ENCODE peak calls at places on chromosomes 13 and 19, in five cellular contexts. One of them, this sample, is unnamed.

GRCh38 chr13:72931311-72931710 is 127.5 kb upstream of the KLF5 start:
- DNase-seq in fibroblast of mammary gland: no peak
- DNase-seq in hypothalamus: no peak
- DNase-seq in central memory CD4-positive, alpha-beta T cell: no peak
- DNase-seq in bronchial epithelial cell: peak; percentile 5
- DNase-seq in this sample: no peak

GRCh38 chr13:35892837-35893814 is 238.1 kb downstream of the DCLK1 start:
- DNase-seq in fibroblast of mammary gland: no peak
- DNase-seq in hypothalamus: no peak
- DNase-seq in central memory CD4-positive, alpha-beta T cell: no peak
- DNase-seq in bronchial epithelial cell: no peak
- DNase-seq in this sample: no peak

GRCh38 chr13:71033026-71033425 is 834.0 kb downstream of the DACH1 start:
- DNase-seq in fibroblast of mammary gland: no peak
- DNase-seq in hypothalamus: no peak
- DNase-seq in central memory CD4-positive, alpha-beta T cell: no peak
- DNase-seq in bronchial epithelial cell: no peak
- DNase-seq in this sample: no peak

GRCh38 chr19:55253842-55254624 is 4.8 kb downstream of the PPP6R1 start:
- DNase-seq in fibroblast of mammary gland: no peak
- DNase-seq in hypothalamus: no peak
- DNase-seq in central memory CD4-positive, alpha-beta T cell: peak; percentile 79
- DNase-seq in bronchial epithelial cell: no peak
- DNase-seq in this sample: no peak

GRCh38 chr13:110698689-110699088 is 7.2 kb downstream of the CARS2 start:
- DNase-seq in fibroblast of mammary gland: no peak
- DNase-seq in hypothalamus: no peak
- DNase-seq in central memory CD4-positive, alpha-beta T cell: no peak
- DNase-seq in bronchial epithelial cell: no peak
- DNase-seq in this sample: no peak

GRCh38 chr19:51122112-51122981 is 2.4 kb upstream of the SIGLEC9 start:
- DNase-seq in fibroblast of mammary gland: peak; percentile 37
- DNase-seq in hypothalamus: no peak
- DNase-seq in central memory CD4-positive, alpha-beta T cell: no peak
- DNase-seq in bronchial epithelial cell: peak; percentile 12
- DNase-seq in this sample: peak; percentile 18

GRCh38 chr19:5191091-5191490 is 149.5 kb downstream of the PTPRS start:
- DNase-seq in fibroblast of mammary gland: no peak
- DNase-seq in hypothalamus: no peak
- DNase-seq in central memory CD4-positive, alpha-beta T cell: no peak
- DNase-seq in bronchial epithelial cell: no peak
- DNase-seq in this sample: peak; percentile 79

GRCh38 chr19:49243726-49244125 is 81.3 kb downstream of the SLC6A16 start:
- DNase-seq in fibroblast of mammary gland: no peak
- DNase-seq in hypothalamus: no peak
- DNase-seq in central memory CD4-positive, alpha-beta T cell: no peak
- DNase-seq in bronchial epithelial cell: no peak
- DNase-seq in this sample: no peak

GRCh38 chr19:18117692-18118378 is 20.3 kb downstream of the MAST3 start:
- DNase-seq in fibroblast of mammary gland: peak; percentile 70
- DNase-seq in hypothalamus: peak; percentile 89
- DNase-seq in central memory CD4-positive, alpha-beta T cell: peak; percentile 95
- DNase-seq in bronchial epithelial cell: peak; percentile 13
- DNase-seq in this sample: peak; percentile 63

GRCh38 chr19:38693380-38694223 is 46.2 kb downstream of the ACTN4 start:
- DNase-seq in fibroblast of mammary gland: peak; percentile 73
- DNase-seq in hypothalamus: peak; percentile 68
- DNase-seq in central memory CD4-positive, alpha-beta T cell: peak; percentile 60
- DNase-seq in bronchial epithelial cell: peak; percentile 84
- DNase-seq in this sample: peak; percentile 99

GRCh38 chr19:29871143-29871542 is 59.4 kb downstream of the CCNE1 start:
- DNase-seq in fibroblast of mammary gland: no peak
- DNase-seq in hypothalamus: no peak
- DNase-seq in central memory CD4-positive, alpha-beta T cell: no peak
- DNase-seq in bronchial epithelial cell: no peak
- DNase-seq in this sample: no peak

GRCh38 chr13:45108716-45109706 is 11.3 kb upstream of the GTF2F2 start:
- DNase-seq in fibroblast of mammary gland: peak; percentile 71
- DNase-seq in hypothalamus: no peak
- DNase-seq in central memory CD4-positive, alpha-beta T cell: no peak
- DNase-seq in bronchial epithelial cell: no peak
- DNase-seq in this sample: peak; percentile 54

GRCh38 chr19:52270266-52270885 is 989 bp downstream of the ZNF766 start:
- DNase-seq in fibroblast of mammary gland: peak; percentile 28
- DNase-seq in hypothalamus: peak; percentile 2
- DNase-seq in central memory CD4-positive, alpha-beta T cell: no peak
- DNase-seq in bronchial epithelial cell: peak; percentile 1
- DNase-seq in this sample: peak; percentile 20

GRCh38 chr13:28438598-28439334 is 56.2 kb downstream of the FLT1 start:
- DNase-seq in fibroblast of mammary gland: no peak
- DNase-seq in hypothalamus: no peak
- DNase-seq in central memory CD4-positive, alpha-beta T cell: no peak
- DNase-seq in bronchial epithelial cell: no peak
- DNase-seq in this sample: no peak

GRCh38 chr19:6066661-6067646 is 43.3 kb downstream of the RFX2 start:
- DNase-seq in fibroblast of mammary gland: peak; percentile 88
- DNase-seq in hypothalamus: peak; percentile 75
- DNase-seq in central memory CD4-positive, alpha-beta T cell: peak; percentile 54
- DNase-seq in bronchial epithelial cell: peak; percentile 88
- DNase-seq in this sample: peak; percentile 92

GRCh38 chr13:96858133-96858826 is 136.0 kb downstream of the OXGR1 start:
- DNase-seq in fibroblast of mammary gland: no peak
- DNase-seq in hypothalamus: no peak
- DNase-seq in central memory CD4-positive, alpha-beta T cell: no peak
- DNase-seq in bronchial epithelial cell: no peak
- DNase-seq in this sample: no peak

GRCh38 chr13:23901365-23901764 is 4.1 kb upstream of the C1QTNF9B start:
- DNase-seq in fibroblast of mammary gland: peak; percentile 11
- DNase-seq in hypothalamus: no peak
- DNase-seq in central memory CD4-positive, alpha-beta T cell: no peak
- DNase-seq in bronchial epithelial cell: peak; percentile 70
- DNase-seq in this sample: no peak

GRCh38 chr13:75685239-75685697 is 49.1 kb downstream of the LMO7 start:
- DNase-seq in fibroblast of mammary gland: peak; percentile 85
- DNase-seq in hypothalamus: no peak
- DNase-seq in central memory CD4-positive, alpha-beta T cell: no peak
- DNase-seq in bronchial epithelial cell: peak; percentile 93
- DNase-seq in this sample: peak; percentile 96

GRCh38 chr13:106467406-106468122 is 67.9 kb downstream of the EFNB2 start:
- DNase-seq in fibroblast of mammary gland: no peak
- DNase-seq in hypothalamus: no peak
- DNase-seq in central memory CD4-positive, alpha-beta T cell: no peak
- DNase-seq in bronchial epithelial cell: no peak
- DNase-seq in this sample: no peak

GRCh38 chr19:53772943-53773342 is 51.2 kb downstream of the NLRP12 start:
- DNase-seq in fibroblast of mammary gland: peak; percentile 62
- DNase-seq in hypothalamus: no peak
- DNase-seq in central memory CD4-positive, alpha-beta T cell: peak; percentile 17
- DNase-seq in bronchial epithelial cell: peak; percentile 48
- DNase-seq in this sample: peak; percentile 59

GRCh38 chr19:55591555-55591954 is 7.8 kb downstream of the FIZ1 start:
- DNase-seq in fibroblast of mammary gland: no peak
- DNase-seq in hypothalamus: no peak
- DNase-seq in central memory CD4-positive, alpha-beta T cell: no peak
- DNase-seq in bronchial epithelial cell: no peak
- DNase-seq in this sample: no peak

GRCh38 chr19:3176715-3177501 is 1.7 kb upstream of the S1PR4 start:
- DNase-seq in fibroblast of mammary gland: peak; percentile 65
- DNase-seq in hypothalamus: no peak
- DNase-seq in central memory CD4-positive, alpha-beta T cell: peak; percentile 65
- DNase-seq in bronchial epithelial cell: peak; percentile 92
- DNase-seq in this sample: peak; percentile 74

GRCh38 chr13:36131215-36131930 is at the start of gene DCLK1:
- DNase-seq in fibroblast of mammary gland: peak; percentile 69
- DNase-seq in hypothalamus: peak; percentile 46
- DNase-seq in central memory CD4-positive, alpha-beta T cell: no peak
- DNase-seq in bronchial epithelial cell: no peak
- DNase-seq in this sample: no peak

GRCh38 chr13:48828962-48829405 is 146.7 kb upstream of the FNDC3A start:
- DNase-seq in fibroblast of mammary gland: peak; percentile 28
- DNase-seq in hypothalamus: no peak
- DNase-seq in central memory CD4-positive, alpha-beta T cell: no peak
- DNase-seq in bronchial epithelial cell: peak; percentile 63
- DNase-seq in this sample: peak; percentile 47

GRCh38 chr13:43767351-43767901 is 19.3 kb downstream of the ENOX1 start:
- DNase-seq in fibroblast of mammary gland: peak; percentile 63
- DNase-seq in hypothalamus: peak; percentile 35
- DNase-seq in central memory CD4-positive, alpha-beta T cell: no peak
- DNase-seq in bronchial epithelial cell: no peak
- DNase-seq in this sample: peak; percentile 6

GRCh38 chr13:60788156-60788829 is 391.3 kb downstream of the TDRD3 start:
- DNase-seq in fibroblast of mammary gland: peak; percentile 2
- DNase-seq in hypothalamus: no peak
- DNase-seq in central memory CD4-positive, alpha-beta T cell: no peak
- DNase-seq in bronchial epithelial cell: peak; percentile 96
- DNase-seq in this sample: no peak

GRCh38 chr13:31008400-31009115 is 76.1 kb downstream of the TEX26 start:
- DNase-seq in fibroblast of mammary gland: peak; percentile 18
- DNase-seq in hypothalamus: no peak
- DNase-seq in central memory CD4-positive, alpha-beta T cell: no peak
- DNase-seq in bronchial epithelial cell: peak; percentile 29
- DNase-seq in this sample: peak; percentile 65

GRCh38 chr13:39692650-39693438 is 37.4 kb downstream of the COG6 start:
- DNase-seq in fibroblast of mammary gland: peak; percentile 30
- DNase-seq in hypothalamus: no peak
- DNase-seq in central memory CD4-positive, alpha-beta T cell: no peak
- DNase-seq in bronchial epithelial cell: no peak
- DNase-seq in this sample: no peak

GRCh38 chr19:45772912-45773311 is 3.9 kb upstream of the SIX5 start:
- DNase-seq in fibroblast of mammary gland: no peak
- DNase-seq in hypothalamus: no peak
- DNase-seq in central memory CD4-positive, alpha-beta T cell: no peak
- DNase-seq in bronchial epithelial cell: no peak
- DNase-seq in this sample: no peak

GRCh38 chr19:33047422-33047821 is 17.3 kb downstream of the RHPN2 start:
- DNase-seq in fibroblast of mammary gland: no peak
- DNase-seq in hypothalamus: no peak
- DNase-seq in central memory CD4-positive, alpha-beta T cell: no peak
- DNase-seq in bronchial epithelial cell: peak; percentile 96
- DNase-seq in this sample: no peak

GRCh38 chr19:6271251-6271650 is 8.5 kb downstream of the MLLT1 start:
- DNase-seq in fibroblast of mammary gland: peak; percentile 57
- DNase-seq in hypothalamus: no peak
- DNase-seq in central memory CD4-positive, alpha-beta T cell: no peak
- DNase-seq in bronchial epithelial cell: no peak
- DNase-seq in this sample: no peak

GRCh38 chr13:27621366-27622101 is at the start of gene POLR1D:
- DNase-seq in fibroblast of mammary gland: peak; percentile 63
- DNase-seq in hypothalamus: peak; percentile 71
- DNase-seq in central memory CD4-positive, alpha-beta T cell: peak; percentile 86
- DNase-seq in bronchial epithelial cell: peak; percentile 90
- DNase-seq in this sample: peak; percentile 65

GRCh38 chr13:70541451-70541850 is 433.2 kb upstream of the KLHL1 start:
- DNase-seq in fibroblast of mammary gland: no peak
- DNase-seq in hypothalamus: no peak
- DNase-seq in central memory CD4-positive, alpha-beta T cell: no peak
- DNase-seq in bronchial epithelial cell: peak; percentile 52
- DNase-seq in this sample: no peak

GRCh38 chr19:8096071-8096470 is 43.5 kb downstream of the CCL25 start:
- DNase-seq in fibroblast of mammary gland: no peak
- DNase-seq in hypothalamus: no peak
- DNase-seq in central memory CD4-positive, alpha-beta T cell: no peak
- DNase-seq in bronchial epithelial cell: no peak
- DNase-seq in this sample: no peak

GRCh38 chr13:79593611-79594275 is 112.8 kb downstream of the NDFIP2 start:
- DNase-seq in fibroblast of mammary gland: peak; percentile 95
- DNase-seq in hypothalamus: no peak
- DNase-seq in central memory CD4-positive, alpha-beta T cell: no peak
- DNase-seq in bronchial epithelial cell: peak; percentile 85
- DNase-seq in this sample: peak; percentile 94

GRCh38 chr19:6501740-6502648 is at the start of gene TUBB4A:
- DNase-seq in fibroblast of mammary gland: no peak
- DNase-seq in hypothalamus: peak; percentile 78
- DNase-seq in central memory CD4-positive, alpha-beta T cell: no peak
- DNase-seq in bronchial epithelial cell: no peak
- DNase-seq in this sample: no peak